ENCODE peak calls at places on chromosome 1, in six cellular contexts. Z, K, U, G, V and Y are unnamed samples.

GRCh38 chr1:18452550-18452949 is 28.2 kb upstream of the KLHDC7A start:
- DNase-seq in K (peak), Z (no peak), U (no peak), V (no peak), G (peak), Y (no peak)

GRCh38 chr1:10195570-10195969 is 14.8 kb upstream of the KIF1B start:
- DNase-seq in G (peak), Z (peak), U (no peak), V (peak), K (no peak), Y (no peak)

GRCh38 chr1:95023399-95024050 is 49.2 kb downstream of the ALG14 start:
- DNase-seq in Z (peak), K (no peak), G (peak), U (no peak), V (peak), Y (no peak)

GRCh38 chr1:197690074-197690473 is 85.2 kb downstream of the DENND1B start:
- DNase-seq in V (no peak), K (no peak), G (no peak), Z (no peak), U (no peak), Y (no peak)

GRCh38 chr1:85580046-85580411 is 532 bp upstream of the CCN1 start:
- DNase-seq in U (no peak), Z (peak), G (peak), K (no peak), V (peak), Y (no peak)

GRCh38 chr1:45187735-45188134 is 18.7 kb downstream of the ZSWIM5 start:
- DNase-seq in K (no peak), G (no peak), V (peak), U (no peak), Z (peak), Y (no peak)

GRCh38 chr1:199246716-199247115 is 607.9 kb downstream of the PTPRC start:
- DNase-seq in K (no peak), Z (no peak), U (no peak), V (no peak), G (no peak), Y (no peak)

GRCh38 chr1:150072959-150073358 is 5.4 kb downstream of the VPS45 start:
- DNase-seq in U (no peak), V (no peak), K (peak), Z (peak), G (peak), Y (no peak)

GRCh38 chr1:55369474-55369873 is 154.3 kb upstream of the USP24 start:
- DNase-seq in Z (peak), V (peak), U (no peak), K (no peak), G (no peak), Y (no peak)

GRCh38 chr1:212977781-212978645 is 27.7 kb downstream of the VASH2 start:
- DNase-seq in Z (peak), G (no peak), V (no peak), K (no peak), U (peak), Y (peak)

GRCh38 chr1:198929111-198929604 is 290.3 kb downstream of the PTPRC start:
- DNase-seq in G (no peak), V (no peak), K (no peak), Z (no peak), U (no peak), Y (no peak)

GRCh38 chr1:221961532-221962292 is 219.8 kb upstream of the DUSP10 start:
- DNase-seq in K (no peak), U (no peak), Z (peak), V (peak), G (peak), Y (no peak)

GRCh38 chr1:26161408-26162219 is 2.7 kb downstream of the FAM110D start:
- DNase-seq in Z (peak), G (peak), K (no peak), V (peak), U (no peak), Y (no peak)

GRCh38 chr1:29245876-29246275 is 9.6 kb downstream of the PTPRU start:
- DNase-seq in K (peak), V (peak), G (peak), U (no peak), Z (peak), Y (no peak)

GRCh38 chr1:227210604-227211003 is 107.7 kb downstream of the CDC42BPA start:
- DNase-seq in U (no peak), K (no peak), Z (no peak), V (no peak), G (no peak), Y (no peak)

GRCh38 chr1:183070923-183071618 is 47.9 kb downstream of the LAMC1 start:
- DNase-seq in K (peak), V (peak), Z (peak), G (peak), U (peak), Y (no peak)

GRCh38 chr1:156498447-156499193 is 2.0 kb downstream of the MEF2D start:
- DNase-seq in Z (peak), U (no peak), G (peak), K (peak), V (peak), Y (no peak)

GRCh38 chr1:230977781-230978490 is 725 bp downstream of the TTC13 start:
- DNase-seq in U (peak), V (peak), Z (peak), G (peak), K (peak), Y (no peak)